ENCODE peak calls at places on chromosomes 12 and 14, in six cellular contexts. O is H9, X is H1, V is neuronal stem cell, Z is IMR-90, E is mesendoderm. A is an unnamed sample.

GRCh38 chr12:47954058-47954457 is 9.3 kb upstream of the TMEM106C start:
- DNase-seq in X (no peak), O (no peak), E (peak; percentile 84), V (no peak), Z (no peak), A (no peak)

GRCh38 chr14:63563370-63564026 is 20.3 kb upstream of the PPP2R5E start:
- DNase-seq in X (no peak), Z (peak; percentile 30), V (no peak), E (peak; percentile 79), O (no peak), A (peak; percentile 84)

GRCh38 chr14:76136476-76137160 is 15.1 kb upstream of the GPATCH2L start:
- DNase-seq in Z (no peak), O (no peak), X (no peak), E (peak; percentile 77), V (no peak), A (no peak)

GRCh38 chr14:68807148-68807600 is 14.3 kb upstream of the ZFP36L1 start:
- DNase-seq in X (peak; percentile 40), V (no peak), Z (peak; percentile 94), O (peak; percentile 20), E (no peak), A (peak; percentile 96)

GRCh38 chr14:73173092-73173735 is 36.9 kb downstream of the PSEN1 start:
- DNase-seq in O (no peak), E (peak; percentile 16), V (peak; percentile 6), X (no peak), Z (peak; percentile 65), A (peak; percentile 57)

GRCh38 chr12:29733060-29733459 is 50.7 kb downstream of the TMTC1 start:
- DNase-seq in V (no peak), O (no peak), E (no peak), X (no peak), Z (peak; percentile 43), A (no peak)

GRCh38 chr14:91228112-91229004 is 16.1 kb downstream of the GPR68 start:
- DNase-seq in O (peak; percentile 80), Z (peak; percentile 84), V (no peak), E (peak; percentile 27), X (peak; percentile 70), A (peak; percentile 59)

GRCh38 chr12:62106547-62107175 is 153.5 kb upstream of the USP15 start:
- DNase-seq in Z (no peak), X (no peak), O (peak; percentile 38), E (peak; percentile 14), V (no peak), A (no peak)

GRCh38 chr14:39812532-39813320 is 380.5 kb upstream of the FBXO33 start:
- DNase-seq in V (no peak), Z (no peak), X (no peak), O (no peak), E (no peak), A (no peak)

GRCh38 chr12:29616664-29617409 is 119.4 kb upstream of the OVCH1 start:
- DNase-seq in O (no peak), E (peak; percentile 27), Z (peak; percentile 90), X (no peak), V (no peak), A (peak; percentile 94)

GRCh38 chr12:127284021-127284420 is 982.9 kb upstream of the TMEM132C start:
- DNase-seq in X (no peak), O (no peak), Z (peak; percentile 55), E (no peak), V (no peak), A (no peak)

GRCh38 chr14:79510659-79511058 is 700.6 kb downstream of the DIO2 start:
- DNase-seq in Z (peak; percentile 65), X (no peak), V (no peak), E (no peak), O (no peak), A (peak; percentile 80)

GRCh38 chr12:52818376-52818775 is 4.5 kb upstream of the KRT4 start:
- DNase-seq in V (peak; percentile 65), O (no peak), X (no peak), E (no peak), Z (no peak), A (no peak)

GRCh38 chr14:68279777-68280233 is 460.2 kb downstream of the RAD51B start:
- DNase-seq in V (no peak), E (no peak), X (no peak), Z (no peak), O (no peak), A (no peak)

GRCh38 chr12:80777587-80777986 is 60.9 kb downstream of the MYF5 start:
- DNase-seq in E (no peak), Z (no peak), X (no peak), V (no peak), O (no peak), A (no peak)

GRCh38 chr14:101604228-101604934 is 43.1 kb downstream of the DIO3 start:
- DNase-seq in X (no peak), O (no peak), E (no peak), Z (no peak), V (no peak), A (no peak)

GRCh38 chr12:59787610-59788009 is 191.8 kb downstream of the SLC16A7 start:
- DNase-seq in E (peak; percentile 18), Z (no peak), V (no peak), O (no peak), X (no peak), A (no peak)

DNA sequence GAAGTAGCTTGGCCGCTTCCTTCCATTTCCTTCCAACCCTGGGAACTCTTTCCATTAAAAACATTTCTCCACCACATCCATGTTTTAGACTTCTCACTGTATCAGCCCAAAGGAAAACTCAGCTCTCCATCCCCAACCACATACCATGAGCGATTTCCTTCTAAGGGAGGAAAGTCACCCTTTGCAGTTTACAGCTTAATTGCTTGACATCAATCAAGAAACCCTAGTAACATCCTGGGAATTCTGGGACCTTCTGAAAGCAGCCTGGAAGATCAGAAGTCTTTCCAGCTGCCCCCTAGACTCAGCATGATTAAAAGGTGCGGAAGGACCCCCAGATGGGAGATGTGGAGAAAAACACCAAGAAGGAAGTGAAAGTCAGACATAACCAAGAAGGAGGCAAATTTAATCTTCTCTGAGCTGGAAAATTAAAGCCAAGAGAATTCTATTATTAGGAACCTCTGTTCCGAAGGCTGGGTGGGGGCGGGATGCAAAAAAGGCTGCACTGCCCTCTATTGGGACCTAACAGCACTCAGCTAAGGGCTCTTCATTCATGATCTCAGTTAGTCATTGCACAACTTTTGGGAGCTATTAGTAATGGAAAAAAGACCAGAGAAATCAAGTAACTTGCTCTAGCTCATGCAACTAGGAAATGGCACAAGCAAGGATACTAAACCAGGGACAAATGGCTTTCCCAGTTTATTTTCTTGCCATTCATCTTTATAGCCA is 73.2 kb upstream of the PLXNC1 start:
- DNase-seq in V (peak; percentile 23), O (peak; percentile 56), Z (peak; percentile 89), X (no peak), E (peak; percentile 83), A (peak; percentile 92)
- H2BK15ac ChIP-seq in V (no peak overlapping the region), O (no peak overlapping the region), Z (peak overlapping the region; percentile 35), X (no peak overlapping the region), E (no peak overlapping the region), A (no peak overlapping the region)

GRCh38 chr12:49341777-49342065 is 4.7 kb upstream of the C1QL4 start:
- DNase-seq in E (no peak), X (peak; percentile 84), V (no peak), Z (no peak), O (no peak), A (no peak)
- H3K27me3 ChIP-seq in E (peaks cover 59% of the 10 kb centered on the region), X (peaks cover 92% of the 10 kb centered on the region), V (peaks cover 95% of the 10 kb centered on the region), Z (peaks cover 87% of the 10 kb centered on the region), O (peaks cover 81% of the 10 kb centered on the region), A (peaks cover 96% of the 10 kb centered on the region)

DNA sequence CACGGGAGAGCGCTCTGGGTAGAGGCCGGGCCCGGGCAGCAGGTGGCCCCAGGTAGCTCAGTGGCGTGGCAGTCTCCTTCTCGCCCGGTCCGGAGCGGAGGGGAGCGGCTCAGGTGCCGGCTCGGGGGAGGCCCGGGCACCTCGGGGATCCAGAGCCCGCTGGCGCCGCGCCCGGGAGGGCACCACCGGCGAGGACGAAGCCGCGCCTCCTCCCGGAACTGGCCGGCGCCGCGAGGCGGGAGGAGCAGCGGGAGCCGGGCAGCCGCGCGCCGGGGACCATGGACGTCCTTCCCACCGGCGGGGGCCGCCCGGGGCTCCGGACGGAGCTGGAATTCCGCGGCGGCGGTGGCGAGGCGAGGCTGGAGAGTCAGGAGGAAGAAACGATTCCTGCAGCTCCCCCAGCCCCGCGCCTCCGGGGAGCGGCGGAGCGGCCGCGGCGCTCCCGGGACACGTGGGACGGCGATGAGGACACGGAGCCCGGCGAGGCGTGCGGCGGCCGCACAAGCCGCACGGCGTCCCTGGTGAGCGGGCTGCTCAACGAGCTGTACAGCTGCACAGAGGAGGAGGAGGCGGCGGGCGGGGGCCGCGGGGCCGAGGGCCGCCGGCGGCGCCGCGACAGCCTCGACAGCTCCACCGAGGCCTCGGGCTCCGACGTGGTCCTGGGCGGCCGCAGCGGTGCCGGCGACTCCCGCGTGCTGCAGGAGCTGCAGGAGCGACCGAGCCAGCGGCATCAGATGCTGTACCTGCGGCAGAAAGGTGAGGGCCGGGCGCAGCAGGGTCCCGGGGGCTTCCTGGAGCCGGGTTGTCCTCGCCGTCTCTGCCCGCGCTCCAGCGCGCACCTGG is 21.5 kb upstream of the GNS start:
- DNase-seq in Z (no peak), V (peak; percentile 44), E (peak; percentile 40), O (peak; percentile 73), X (peak; percentile 73), A (peak; percentile 26)
- H2BK15ac ChIP-seq in Z (no peak overlapping the region), V (peak overlapping the region; percentile 81), E (no peak overlapping the region), O (peak overlapping the region; percentile 99), X (no peak overlapping the region), A (no peak overlapping the region)

DNA sequence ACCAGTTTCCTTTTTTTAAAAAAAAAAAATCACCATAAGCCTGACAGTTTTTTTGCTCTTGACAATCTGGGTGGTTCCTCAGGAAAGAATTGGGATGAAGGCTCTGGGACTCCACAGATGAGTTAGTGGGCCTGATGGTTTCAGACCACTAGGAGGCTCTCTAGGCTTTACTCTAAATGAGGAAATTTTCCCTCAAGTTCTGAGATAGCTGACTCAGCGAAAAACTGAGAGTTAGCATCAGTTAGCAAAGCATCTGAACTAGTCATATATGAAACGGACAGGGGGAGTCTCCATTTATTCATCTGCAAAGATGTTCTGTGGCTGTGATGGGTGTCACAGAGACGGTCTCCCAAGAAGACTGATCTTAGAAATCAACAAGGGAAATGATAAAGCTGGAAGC is 314.3 kb upstream of the OR4E1 start:
- DNase-seq in V (peak; percentile 39), E (peak; percentile 81), Z (peak; percentile 12), X (no peak), O (no peak), A (peak; percentile 30)
- H3K27me3 ChIP-seq in V (no peaks in the 10 kb centered on the region), E (no peaks in the 10 kb centered on the region), Z (no peaks in the 10 kb centered on the region), X (no peaks in the 10 kb centered on the region), O (no peaks in the 10 kb centered on the region), A (no peaks in the 10 kb centered on the region)

DNA sequence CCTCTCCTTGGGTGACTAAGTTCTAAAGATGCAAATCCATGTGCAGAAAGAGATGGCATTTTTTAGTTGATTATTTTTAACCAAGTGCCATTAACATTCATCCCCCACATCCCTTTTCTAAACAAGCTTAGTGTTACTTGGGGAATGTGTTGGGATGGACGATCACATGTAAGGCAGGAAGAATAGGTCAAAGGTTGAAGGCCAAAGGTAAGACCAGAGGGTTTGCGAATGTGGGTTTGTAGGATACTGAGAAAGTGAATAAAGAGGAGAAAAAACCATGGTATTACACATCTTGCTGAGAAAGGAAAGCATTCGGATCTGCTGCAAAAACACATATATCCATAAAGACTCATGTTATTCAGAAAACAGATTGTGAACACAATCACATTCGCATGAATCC is 111.6 kb downstream of the GCH1 start:
- DNase-seq in E (no peak), V (no peak), X (no peak), O (no peak), Z (no peak), A (no peak)
- H2BK15ac ChIP-seq in E (no peak overlapping the region), V (no peak overlapping the region), X (no peak overlapping the region), O (no peak overlapping the region), Z (no peak overlapping the region), A (no peak overlapping the region)

GRCh38 chr14:36655054-36655381 is 6.6 kb upstream of the PAX9 start:
- DNase-seq in E (peak; percentile 22), X (no peak), V (no peak), O (peak; percentile 45), Z (no peak), A (no peak)
- H3K27me3 ChIP-seq in E (peaks cover 81% of the 10 kb centered on the region), X (peaks cover 93% of the 10 kb centered on the region), V (peaks cover 93% of the 10 kb centered on the region), O (peaks cover 97% of the 10 kb centered on the region), Z (peaks cover 81% of the 10 kb centered on the region), A (peaks cover 95% of the 10 kb centered on the region)

A was measured in mesenchymal stem cell.